ENCODE peak calls at places on chromosomes 3 and 15, in seven cellular contexts. X is sigmoid colon, D is transverse colon, G is body of pancreas, Z is heart left ventricle, Y is stomach, C is ovary. T is an unnamed sample.

GRCh38 chr3:169215953-169216352 is 447.6 kb downstream of the MECOM start:
- DNase-seq in G (no peak), Z (no peak), C (no peak), X (no peak), D (no peak), Y (no peak), T (no peak)

GRCh38 chr15:35349916-35350315 is 196.0 kb downstream of the DPH6 start:
- DNase-seq in C (no peak), D (no peak), X (no peak), G (no peak), Y (no peak), Z (no peak), T (no peak)

GRCh38 chr3:39013921-39014509 is 37.7 kb downstream of the SCN11A start:
- DNase-seq in Y (no peak), X (no peak), D (no peak), G (no peak), C (no peak), Z (no peak), T (no peak)

GRCh38 chr3:179589143-179589542 is 15.3 kb downstream of the MRPL47 start:
- DNase-seq in G (no peak), D (no peak), C (no peak), Y (no peak), X (no peak), Z (no peak), T (no peak)

GRCh38 chr3:103919327-103919726 is 1447.4 kb upstream of the ALCAM start:
- DNase-seq in Y (no peak), G (no peak), Z (no peak), C (no peak), X (no peak), D (no peak), T (no peak)

GRCh38 chr3:166187237-166187636 is 350.0 kb upstream of the BCHE start:
- DNase-seq in Y (no peak), Z (no peak), X (no peak), C (no peak), G (no peak), D (no peak), T (no peak)

GRCh38 chr3:98022978-98023820 is 11.9 kb downstream of the GABRR3 start:
- DNase-seq in X (peak), Y (peak), G (peak), Z (peak), C (peak), D (peak), T (peak)

GRCh38 chr3:186917660-186918312 is 12.5 kb upstream of the ST6GAL1 start:
- DNase-seq in Y (no peak), Z (no peak), D (no peak), C (no peak), X (no peak), G (no peak), T (no peak)

GRCh38 chr15:32824777-32825176 is 107.0 kb downstream of the GREM1 start:
- DNase-seq in Y (no peak), Z (no peak), D (no peak), X (no peak), C (no peak), G (no peak), T (no peak)

GRCh38 chr3:75329713-75330112 is 334.4 kb upstream of the FRG2C start:
- DNase-seq in C (no peak), D (no peak), X (no peak), Z (no peak), G (peak), Y (no peak), T (peak)

GRCh38 chr3:188929138-188929537 is 242.6 kb upstream of the TPRG1 start:
- DNase-seq in Z (no peak), X (no peak), D (no peak), G (peak), Y (no peak), C (no peak), T (no peak)
- TF ChIP-seq CTCF in Z (no peak), X (no peak), D (peak), G (peak), Y (no peak), C (no peak), T (no peak)

GRCh38 chr15:81297147-81297572 is 26.8 kb downstream of the STARD5 start:
- DNase-seq in Y (no peak), D (peak), C (no peak), Z (no peak), G (no peak), X (no peak), T (peak)
- TF ChIP-seq POLR2A in Y (no peak), D (no peak), C (no peak), Z (no peak), G (no peak), X (no peak), T (no peak)

GRCh38 chr3:105593315-105593714 is 226.6 kb downstream of the ALCAM start:
- DNase-seq in D (no peak), X (no peak), G (no peak), Z (no peak), Y (no peak), C (no peak), T (no peak)

GRCh38 chr3:105598047-105598796 is 231.5 kb downstream of the ALCAM start:
- DNase-seq in Z (no peak), Y (no peak), X (no peak), D (no peak), G (no peak), C (no peak), T (no peak)

DNA sequence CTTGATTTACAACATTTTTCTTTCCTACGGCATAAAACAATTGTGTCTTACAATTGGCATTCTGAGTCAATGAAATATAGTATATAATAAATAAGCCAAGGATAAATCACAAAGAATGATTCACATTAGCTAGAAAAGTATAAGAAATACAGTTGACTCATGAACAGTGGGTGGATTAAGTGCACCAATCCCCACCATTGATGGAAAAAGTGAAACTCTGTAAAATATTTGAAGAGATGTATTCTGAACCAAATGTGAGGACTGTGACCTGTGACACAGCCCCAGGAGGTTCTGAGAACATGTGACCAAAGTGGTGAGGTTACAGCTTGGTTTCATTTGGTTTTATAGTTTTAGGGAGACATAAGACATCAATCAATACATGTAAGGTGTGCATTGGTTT is 227.5 kb downstream of the ALCAM start:
- DNase-seq in G (no peak), Z (no peak), D (no peak), Y (no peak), C (no peak), X (no peak), T (no peak)
- H3K4me3 ChIP-seq in G (no peak), Z (no peak), D (no peak), Y (no peak), C (no peak), X (no peak), T (no peak)

GRCh38 chr3:10995871-10996270 is 3.3 kb downstream of the SLC6A1 start:
- DNase-seq in X (no peak), G (no peak), C (no peak), Z (no peak), D (no peak), Y (no peak), T (no peak)

GRCh38 chr3:10994311-10994710 is 1.8 kb downstream of the SLC6A1 start:
- DNase-seq in X (no peak), Y (no peak), Z (no peak), G (no peak), D (no peak), C (no peak), T (no peak)

GRCh38 chr3:10992017-10992945 is at the start of gene SLC6A1:
- DNase-seq in Y (no peak), D (no peak), X (no peak), C (peak), Z (no peak), G (no peak), T (no peak)

GRCh38 chr3:10992946-10993728 is 589 bp downstream of the SLC6A1 start:
- DNase-seq in X (no peak), C (no peak), Y (no peak), Z (no peak), G (no peak), D (no peak), T (no peak)

DNA sequence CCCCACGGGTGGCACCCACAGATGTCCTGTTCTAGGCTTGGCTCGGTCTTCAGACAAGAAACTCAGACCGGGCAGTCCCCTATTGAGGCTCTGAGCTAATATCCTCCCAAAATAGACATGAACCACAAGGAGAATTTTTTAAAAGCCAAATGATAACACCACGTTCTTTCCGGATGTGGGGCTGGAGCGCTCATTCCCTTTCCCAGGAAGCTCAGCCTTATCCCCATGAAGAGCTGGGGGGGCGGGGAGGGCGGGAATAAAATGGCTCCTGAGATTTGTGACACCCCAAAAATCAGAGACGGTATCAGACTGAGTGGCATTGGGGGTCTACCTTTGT is 1.1 kb downstream of the SLC6A1 start:
- DNase-seq in G (no peak), Y (no peak), Z (no peak), C (no peak), X (no peak), D (no peak), T (no peak)
- TF ChIP-seq CTCF in G (no peak), Y (no peak), Z (no peak), C (no peak), X (no peak), D (no peak), T (no peak)

GRCh38 chr3:14646589-14647413 is 4.8 kb upstream of the CCDC174 start:
- DNase-seq in D (no peak), Z (no peak), G (no peak), X (no peak), Y (no peak), C (no peak), T (no peak)

GRCh38 chr3:14649466-14649865 is 2.1 kb upstream of the CCDC174 start:
- DNase-seq in X (no peak), G (no peak), Z (no peak), D (no peak), C (no peak), Y (no peak), T (no peak)

GRCh38 chr3:14647976-14648955 is 3.3 kb upstream of the CCDC174 start:
- DNase-seq in Z (no peak), Y (no peak), G (no peak), D (no peak), X (no peak), C (no peak), T (no peak)

GRCh38 chr3:14650193-14650592 is 1.4 kb upstream of the CCDC174 start:
- DNase-seq in G (no peak), Y (no peak), D (no peak), X (no peak), Z (no peak), C (no peak), T (no peak)

GRCh38 chr3:14651440-14652251 is at the start of gene CCDC174:
- DNase-seq in X (peak), Y (peak), Z (peak), G (peak), C (peak), D (peak), T (peak)
- TF ChIP-seq POLR2A in X (peak), Y (peak), Z (peak), G (peak), C (peak), D (peak), T (no peak)

GRCh38 chr15:65420975-65421359 is 1.8 kb downstream of the IGDCC4 start:
- DNase-seq in G (no peak), Y (no peak), D (no peak), Z (no peak), X (peak), C (no peak), T (no peak)
- H3K4me3 ChIP-seq in G (no peak), Y (peak), D (peak), Z (peak), X (peak), C (peak), T (no peak)